ENCODE peak calls at places on chromosome 17, in six cellular contexts. B is GM23338, W is A549, M is Panc1, D is SK-N-SH, Q is HCT116. R is an unnamed sample.

GRCh38 chr17:74239169-74239568 is 25.8 kb downstream of the TTYH2 start:
- DNase-seq in B (no peak), W (no peak), M (no peak), D (no peak), Q (no peak), R (no peak)

GRCh38 chr17:75845933-75846700 is 1.9 kb upstream of the UNC13D start:
- DNase-seq in B (no peak), W (no peak), M (no peak), D (no peak), Q (no peak), R (no peak)

GRCh38 chr17:57009737-57010445 is 32.0 kb downstream of the SCPEP1 start:
- DNase-seq in B (peak; percentile 92), W (peak; percentile 79), M (peak; percentile 55), D (peak; percentile 76), Q (peak; percentile 61), R (peak; percentile 51)

GRCh38 chr17:72390675-72391501 is 270.1 kb downstream of the SOX9 start:
- DNase-seq in B (no peak), W (no peak), M (no peak), D (no peak), Q (no peak), R (no peak)

GRCh38 chr17:56834380-56835258 is 668 bp downstream of the DGKE start:
- DNase-seq in B (peak; percentile 65), W (peak; percentile 43), M (no peak), D (peak; percentile 74), Q (no peak), R (peak; percentile 31)

GRCh38 chr17:48236681-48237134 is 129.1 kb downstream of the SNX11 start:
- DNase-seq in B (no peak), W (peak; percentile 29), M (no peak), D (no peak), Q (peak; percentile 91), R (no peak)

GRCh38 chr17:27892866-27893769 is at the start of gene LYRM9:
- DNase-seq in B (peak; percentile 93), W (peak; percentile 78), M (peak; percentile 28), D (peak; percentile 98), Q (peak; percentile 66), R (peak; percentile 48)

GRCh38 chr17:40326832-40327199 is 17.8 kb downstream of the RARA start:
- DNase-seq in B (no peak), W (no peak), M (no peak), D (no peak), Q (no peak), R (no peak)

GRCh38 chr17:49067163-49067562 is 65.4 kb upstream of the B4GALNT2 start:
- DNase-seq in B (peak; percentile 66), W (no peak), M (no peak), D (no peak), Q (no peak), R (no peak)

GRCh38 chr17:48037036-48037881 is at the start of gene COPZ2:
- DNase-seq in B (peak; percentile 61), W (peak; percentile 85), M (peak; percentile 22), D (peak; percentile 85), Q (no peak), R (no peak)

GRCh38 chr17:61981323-61981722 is 53.5 kb upstream of the INTS2 start:
- DNase-seq in B (no peak), W (no peak), M (no peak), D (no peak), Q (no peak), R (no peak)

GRCh38 chr17:29140631-29141483 is 39.3 kb downstream of the MYO18A start:
- DNase-seq in B (peak; percentile 23), W (no peak), M (no peak), D (peak; percentile 73), Q (no peak), R (no peak)

GRCh38 chr17:68675723-68676122 is 74.6 kb upstream of the FAM20A start:
- DNase-seq in B (no peak), W (no peak), M (no peak), D (no peak), Q (no peak), R (no peak)

GRCh38 chr17:77285594-77286390 is 145.0 kb downstream of the SEC14L1 start:
- DNase-seq in B (no peak), W (peak; percentile 72), M (no peak), D (peak; percentile 47), Q (no peak), R (no peak)

GRCh38 chr17:81951785-81952684 is 5.0 kb upstream of the MYADML2 start:
- DNase-seq in B (no peak), W (no peak), M (no peak), D (no peak), Q (no peak), R (no peak)

GRCh38 chr17:5485270-5486205 is at the start of gene DERL2:
- DNase-seq in B (peak; percentile 81), W (peak; percentile 74), M (no peak), D (no peak), Q (no peak), R (no peak)

GRCh38 chr17:47315451-47316266 is 8.1 kb upstream of the EFCAB13 start:
- DNase-seq in B (peak; percentile 77), W (peak; percentile 84), M (peak; percentile 56), D (peak; percentile 80), Q (peak; percentile 74), R (peak; percentile 48)

GRCh38 chr17:5122586-5123342 is 6.9 kb downstream of the USP6 start:
- DNase-seq in B (peak; percentile 67), W (no peak), M (no peak), D (peak; percentile 67), Q (no peak), R (no peak)

GRCh38 chr17:74442670-74443515 is 11.0 kb downstream of the GPRC5C start:
- DNase-seq in B (peak; percentile 64), W (no peak), M (no peak), D (peak; percentile 60), Q (peak; percentile 89), R (no peak)

GRCh38 chr17:61202564-61202963 is 197.1 kb upstream of the TBX2 start:
- DNase-seq in B (no peak), W (no peak), M (no peak), D (no peak), Q (no peak), R (no peak)

GRCh38 chr17:16419929-16420271 is 4.5 kb downstream of the TRPV2 start:
- DNase-seq in B (no peak), W (no peak), M (no peak), D (no peak), Q (no peak), R (no peak)

GRCh38 chr17:82350182-82351030 is 8.6 kb upstream of the TEX19 start:
- DNase-seq in B (peak; percentile 56), W (no peak), M (no peak), D (no peak), Q (peak; percentile 56), R (no peak)

GRCh38 chr17:21345236-21345635 is 30.9 kb upstream of the KCNJ12 start:
- DNase-seq in B (no peak), W (no peak), M (no peak), D (peak; percentile 52), Q (no peak), R (no peak)

GRCh38 chr17:6627019-6627418 is 13.5 kb downstream of the KIAA0753 start:
- DNase-seq in B (no peak), W (no peak), M (no peak), D (no peak), Q (no peak), R (no peak)

GRCh38 chr17:43530303-43531081 is 15.6 kb downstream of the ETV4 start:
- DNase-seq in B (peak; percentile 100), W (no peak), M (no peak), D (no peak), Q (peak; percentile 37), R (no peak)

GRCh38 chr17:48925991-48926342 is 17.8 kb downstream of the UBE2Z start:
- DNase-seq in B (no peak), W (no peak), M (no peak), D (no peak), Q (no peak), R (no peak)

DNA sequence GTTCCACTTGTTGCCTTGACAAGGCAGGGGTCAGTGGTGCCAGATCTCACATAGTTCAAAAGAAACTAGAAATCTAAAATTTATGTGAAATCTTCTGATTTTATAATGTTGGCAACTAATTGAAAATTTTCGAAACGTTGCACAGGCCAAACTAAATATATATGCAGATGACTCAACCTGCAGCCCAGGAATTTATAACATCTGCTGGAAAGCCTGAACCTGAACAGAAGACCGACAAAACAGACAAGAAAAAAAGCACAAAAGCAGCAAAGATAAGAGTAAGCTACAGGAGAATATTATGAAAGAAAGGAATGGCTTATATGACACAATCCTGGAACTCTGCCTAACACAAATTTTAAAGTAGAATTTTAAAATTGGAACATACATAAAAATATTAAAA is 207.6 kb downstream of the CEP112 start:
- DNase-seq in B (no peak), W (no peak), M (no peak), D (no peak), Q (no peak), R (no peak)
- TF ChIP-seq REST in B (no peak), W (no peak), M (no peak), D (no peak), Q (no peak), R (no peak)

GRCh38 chr17:70808596-70808995 is 639.3 kb downstream of the KCNJ2 start:
- DNase-seq in B (peak; percentile 59), W (peak; percentile 3), M (no peak), D (peak; percentile 2), Q (peak; percentile 28), R (no peak)

GRCh38 chr17:70810609-70811008 is 641.3 kb downstream of the KCNJ2 start:
- DNase-seq in B (no peak), W (no peak), M (no peak), D (no peak), Q (no peak), R (no peak)
- TF ChIP-seq REST in B (no peak), W (no peak), M (no peak), D (no peak), Q (no peak), R (no peak)

DNA sequence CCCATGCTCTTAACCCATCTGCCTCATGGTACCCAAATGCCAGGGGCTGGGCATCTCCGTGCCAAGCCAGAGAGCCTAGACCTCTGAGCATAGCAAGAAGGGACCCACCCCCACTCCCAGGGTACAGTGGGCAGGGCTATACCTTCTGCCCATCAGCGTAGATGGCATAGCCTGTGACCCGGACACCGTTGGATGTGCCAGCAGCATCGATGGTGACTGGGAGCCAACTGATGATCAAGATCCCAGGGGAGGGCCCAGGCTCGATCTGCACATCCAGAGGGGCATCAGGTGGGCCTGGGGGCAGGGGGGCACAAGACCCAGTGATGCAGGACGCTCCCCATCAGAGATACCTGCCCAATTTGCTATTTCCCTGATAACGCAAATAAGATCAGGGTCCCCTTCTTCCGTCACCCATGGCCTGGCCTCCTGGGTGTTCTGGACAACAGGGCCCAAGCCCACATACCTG is 17.1 kb downstream of the TSPOAP1 start:
- DNase-seq in B (no peak), W (no peak), M (no peak), D (peak; percentile 32), Q (no peak), R (no peak)
- TF ChIP-seq REST in B (no peak), W (no peak), M (no peak), D (no peak), Q (no peak), R (no peak)

GRCh38 chr17:45703806-45704205 is 80.3 kb upstream of the CRHR1 start:
- DNase-seq in B (no peak), W (no peak), M (no peak), D (no peak), Q (no peak), R (no peak)

GRCh38 chr17:45703348-45703747 is 80.8 kb upstream of the CRHR1 start:
- DNase-seq in B (no peak), W (no peak), M (no peak), D (no peak), Q (no peak), R (no peak)

GRCh38 chr17:45697076-45697475 is 87.0 kb upstream of the CRHR1 start:
- DNase-seq in B (no peak), W (no peak), M (no peak), D (no peak), Q (no peak), R (no peak)

GRCh38 chr17:45702666-45703266 is 81.4 kb upstream of the CRHR1 start:
- DNase-seq in B (peak; percentile 78), W (no peak), M (no peak), D (no peak), Q (no peak), R (no peak)

GRCh38 chr17:45700171-45701090 is 83.7 kb upstream of the CRHR1 start:
- DNase-seq in B (no peak), W (no peak), M (no peak), D (no peak), Q (no peak), R (no peak)
- TF ChIP-seq REST in B (no peak), W (no peak), M (no peak), D (no peak), Q (no peak), R (no peak)